ENCODE peak calls at places on chromosomes 5 and 9, in nine cellular contexts. One of them, this sample, is unnamed.

GRCh38 chr9:121743441-121744001 is 92.1 kb downstream of the DAB2IP start:
- DNase-seq in HFF-Myc: peak
- DNase-seq in fibroblast of mammary gland: peak
- DNase-seq in kidney: peak
- DNase-seq in osteocyte: peak
- DNase-seq in HFFc6: peak
- DNase-seq in A673: no peak
- DNase-seq in nephron progenitor cell: peak
- DNase-seq in Calu3: peak
- DNase-seq in this sample: no peak

GRCh38 chr5:79193643-79194042 is 42.3 kb upstream of the JMY start:
- DNase-seq in HFF-Myc: no peak
- DNase-seq in fibroblast of mammary gland: peak
- DNase-seq in osteocyte: no peak
- DNase-seq in Calu3: peak
- DNase-seq in A673: no peak
- DNase-seq in kidney: no peak
- DNase-seq in HFFc6: peak
- DNase-seq in nephron progenitor cell: no peak
- DNase-seq in this sample: no peak

GRCh38 chr5:140795259-140795641 is 598 bp downstream of the PCDHA2 start:
- DNase-seq in fibroblast of mammary gland: no peak
- DNase-seq in HFFc6: no peak
- DNase-seq in A673: peak
- DNase-seq in kidney: no peak
- DNase-seq in HFF-Myc: no peak
- DNase-seq in Calu3: no peak
- DNase-seq in osteocyte: no peak
- DNase-seq in nephron progenitor cell: no peak
- DNase-seq in this sample: no peak

GRCh38 chr9:10701906-10702305 is 89.1 kb upstream of the PTPRD start:
- DNase-seq in osteocyte: no peak
- DNase-seq in A673: no peak
- DNase-seq in fibroblast of mammary gland: no peak
- DNase-seq in HFF-Myc: no peak
- DNase-seq in Calu3: no peak
- DNase-seq in kidney: no peak
- DNase-seq in nephron progenitor cell: no peak
- DNase-seq in HFFc6: no peak
- DNase-seq in this sample: no peak

GRCh38 chr5:159992566-159992965 is 16.4 kb upstream of the TTC1 start:
- DNase-seq in kidney: no peak
- DNase-seq in fibroblast of mammary gland: no peak
- DNase-seq in osteocyte: no peak
- DNase-seq in HFF-Myc: no peak
- DNase-seq in Calu3: no peak
- DNase-seq in HFFc6: no peak
- DNase-seq in nephron progenitor cell: no peak
- DNase-seq in A673: no peak
- DNase-seq in this sample: no peak

GRCh38 chr5:55533806-55534435 is 843 bp downstream of the PLPP1 start:
- DNase-seq in HFF-Myc: peak
- DNase-seq in kidney: no peak
- DNase-seq in A673: peak
- DNase-seq in Calu3: no peak
- DNase-seq in osteocyte: no peak
- DNase-seq in nephron progenitor cell: peak
- DNase-seq in fibroblast of mammary gland: peak
- DNase-seq in HFFc6: peak
- DNase-seq in this sample: no peak

GRCh38 chr5:15510092-15510491 is 10.1 kb downstream of the FBXL7 start:
- DNase-seq in A673: no peak
- DNase-seq in HFFc6: peak
- DNase-seq in fibroblast of mammary gland: peak
- DNase-seq in HFF-Myc: no peak
- DNase-seq in nephron progenitor cell: no peak
- DNase-seq in osteocyte: no peak
- DNase-seq in kidney: no peak
- DNase-seq in Calu3: no peak
- DNase-seq in this sample: no peak

GRCh38 chr5:93603191-93603590 is 20.2 kb downstream of the NR2F1 start:
- DNase-seq in HFF-Myc: no peak
- DNase-seq in Calu3: no peak
- DNase-seq in kidney: no peak
- DNase-seq in nephron progenitor cell: no peak
- DNase-seq in HFFc6: no peak
- DNase-seq in A673: no peak
- DNase-seq in fibroblast of mammary gland: no peak
- DNase-seq in osteocyte: no peak
- DNase-seq in this sample: no peak

GRCh38 chr9:124286292-124286931 is 28.7 kb downstream of the NEK6 start:
- DNase-seq in A673: no peak
- DNase-seq in nephron progenitor cell: no peak
- DNase-seq in HFFc6: peak
- DNase-seq in kidney: peak
- DNase-seq in Calu3: peak
- DNase-seq in fibroblast of mammary gland: peak
- DNase-seq in osteocyte: no peak
- DNase-seq in HFF-Myc: peak
- DNase-seq in this sample: no peak

GRCh38 chr9:123081824-123082223 is 48.4 kb downstream of the GPR21 start:
- DNase-seq in osteocyte: no peak
- DNase-seq in A673: peak
- DNase-seq in fibroblast of mammary gland: peak
- DNase-seq in HFF-Myc: no peak
- DNase-seq in nephron progenitor cell: peak
- DNase-seq in kidney: no peak
- DNase-seq in Calu3: peak
- DNase-seq in HFFc6: peak
- DNase-seq in this sample: no peak

GRCh38 chr9:347667-348292 is 133.1 kb downstream of the DOCK8 start:
- DNase-seq in fibroblast of mammary gland: peak
- DNase-seq in HFFc6: peak
- DNase-seq in Calu3: no peak
- DNase-seq in osteocyte: no peak
- DNase-seq in nephron progenitor cell: no peak
- DNase-seq in kidney: no peak
- DNase-seq in A673: peak
- DNase-seq in HFF-Myc: peak
- DNase-seq in this sample: no peak

GRCh38 chr9:7324031-7324654 is 475.4 kb downstream of the DMAC1 start:
- DNase-seq in A673: peak
- DNase-seq in HFF-Myc: no peak
- DNase-seq in osteocyte: no peak
- DNase-seq in nephron progenitor cell: no peak
- DNase-seq in fibroblast of mammary gland: peak
- DNase-seq in kidney: no peak
- DNase-seq in Calu3: no peak
- DNase-seq in HFFc6: peak
- DNase-seq in this sample: no peak

DNA sequence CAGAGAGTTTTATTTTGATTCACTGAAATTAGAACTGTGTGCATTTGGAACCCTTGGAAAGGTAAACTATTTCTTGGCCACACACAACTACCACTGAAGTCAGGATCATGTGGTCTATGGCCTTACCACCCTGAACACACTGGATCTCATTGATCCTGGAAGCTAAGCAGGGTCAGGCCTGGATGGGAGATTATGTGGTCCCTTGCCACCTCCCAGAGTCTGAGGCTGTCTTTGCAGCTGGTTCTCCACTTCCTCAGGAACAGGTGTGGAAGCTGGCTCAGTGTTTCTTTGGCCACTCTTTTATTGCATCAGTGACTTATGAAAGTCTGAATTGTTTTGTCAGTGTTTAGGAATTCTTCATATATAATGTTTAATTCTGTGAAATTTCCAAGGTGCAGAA is 89.2 kb downstream of the TEK start:
- DNase-seq in kidney: no peak
- DNase-seq in Calu3: peak
- DNase-seq in HFF-Myc: no peak
- DNase-seq in fibroblast of mammary gland: no peak
- DNase-seq in A673: no peak
- DNase-seq in HFFc6: no peak
- DNase-seq in osteocyte: no peak
- DNase-seq in nephron progenitor cell: no peak
- DNase-seq in this sample: no peak
- TF ChIP-seq CTCF in kidney: no peak
- TF ChIP-seq CTCF in Calu3: no peak
- TF ChIP-seq CTCF in HFF-Myc: no peak
- TF ChIP-seq CTCF in fibroblast of mammary gland: no peak
- TF ChIP-seq CTCF in A673: no peak
- TF ChIP-seq CTCF in HFFc6: no peak
- TF ChIP-seq CTCF in osteocyte: peak
- TF ChIP-seq CTCF in nephron progenitor cell: no peak
- TF ChIP-seq CTCF in this sample: peak

GRCh38 chr9:136346157-136346481 is 17.4 kb downstream of the DNLZ start:
- DNase-seq in A673: no peak
- DNase-seq in Calu3: no peak
- DNase-seq in kidney: no peak
- DNase-seq in fibroblast of mammary gland: no peak
- DNase-seq in HFF-Myc: no peak
- DNase-seq in nephron progenitor cell: no peak
- DNase-seq in osteocyte: no peak
- DNase-seq in HFFc6: no peak
- DNase-seq in this sample: no peak

GRCh38 chr9:136348691-136349090 is 14.9 kb downstream of the DNLZ start:
- DNase-seq in A673: no peak
- DNase-seq in Calu3: no peak
- DNase-seq in nephron progenitor cell: no peak
- DNase-seq in fibroblast of mammary gland: no peak
- DNase-seq in HFF-Myc: no peak
- DNase-seq in osteocyte: no peak
- DNase-seq in HFFc6: no peak
- DNase-seq in kidney: no peak
- DNase-seq in this sample: no peak

GRCh38 chr9:136347472-136348256 is 15.9 kb downstream of the DNLZ start:
- DNase-seq in HFF-Myc: no peak
- DNase-seq in nephron progenitor cell: no peak
- DNase-seq in osteocyte: no peak
- DNase-seq in Calu3: no peak
- DNase-seq in A673: no peak
- DNase-seq in kidney: no peak
- DNase-seq in HFFc6: no peak
- DNase-seq in fibroblast of mammary gland: no peak
- DNase-seq in this sample: no peak

GRCh38 chr9:136345281-136346156 is 18.0 kb downstream of the DNLZ start:
- DNase-seq in kidney: peak
- DNase-seq in HFF-Myc: no peak
- DNase-seq in HFFc6: peak
- DNase-seq in Calu3: peak
- DNase-seq in fibroblast of mammary gland: peak
- DNase-seq in osteocyte: no peak
- DNase-seq in nephron progenitor cell: peak
- DNase-seq in A673: no peak
- DNase-seq in this sample: no peak

GRCh38 chr9:136346927-136347465 is 16.5 kb downstream of the DNLZ start:
- DNase-seq in fibroblast of mammary gland: no peak
- DNase-seq in A673: no peak
- DNase-seq in nephron progenitor cell: no peak
- DNase-seq in HFF-Myc: no peak
- DNase-seq in osteocyte: no peak
- DNase-seq in HFFc6: no peak
- DNase-seq in Calu3: no peak
- DNase-seq in kidney: no peak
- DNase-seq in this sample: no peak
- TF ChIP-seq CTCF in fibroblast of mammary gland: no peak
- TF ChIP-seq CTCF in A673: no peak
- TF ChIP-seq CTCF in nephron progenitor cell: no peak
- TF ChIP-seq CTCF in HFF-Myc: no peak
- TF ChIP-seq CTCF in osteocyte: no peak
- TF ChIP-seq CTCF in HFFc6: no peak
- TF ChIP-seq CTCF in Calu3: no peak
- TF ChIP-seq CTCF in kidney: no peak
- TF ChIP-seq CTCF in this sample: no peak

GRCh38 chr9:110125763-110126351 is 82.1 kb downstream of the C9orf152 start:
- DNase-seq in HFFc6: no peak
- DNase-seq in osteocyte: no peak
- DNase-seq in kidney: no peak
- DNase-seq in fibroblast of mammary gland: peak
- DNase-seq in HFF-Myc: no peak
- DNase-seq in Calu3: no peak
- DNase-seq in A673: no peak
- DNase-seq in nephron progenitor cell: no peak
- DNase-seq in this sample: no peak

GRCh38 chr9:110126986-110127864 is 80.7 kb downstream of the C9orf152 start:
- DNase-seq in HFF-Myc: no peak
- DNase-seq in A673: no peak
- DNase-seq in Calu3: peak
- DNase-seq in kidney: peak
- DNase-seq in HFFc6: no peak
- DNase-seq in osteocyte: no peak
- DNase-seq in nephron progenitor cell: no peak
- DNase-seq in fibroblast of mammary gland: peak
- DNase-seq in this sample: no peak

GRCh38 chr9:110126457-110126856 is 81.5 kb downstream of the C9orf152 start:
- DNase-seq in kidney: no peak
- DNase-seq in HFFc6: no peak
- DNase-seq in A673: no peak
- DNase-seq in fibroblast of mammary gland: no peak
- DNase-seq in Calu3: no peak
- DNase-seq in HFF-Myc: no peak
- DNase-seq in osteocyte: no peak
- DNase-seq in nephron progenitor cell: no peak
- DNase-seq in this sample: no peak

GRCh38 chr9:110123364-110124095 is 84.4 kb downstream of the C9orf152 start:
- DNase-seq in kidney: no peak
- DNase-seq in Calu3: no peak
- DNase-seq in HFF-Myc: no peak
- DNase-seq in osteocyte: no peak
- DNase-seq in nephron progenitor cell: no peak
- DNase-seq in fibroblast of mammary gland: peak
- DNase-seq in A673: no peak
- DNase-seq in HFFc6: peak
- DNase-seq in this sample: no peak

GRCh38 chr9:110125207-110125751 is 82.7 kb downstream of the C9orf152 start:
- DNase-seq in osteocyte: peak
- DNase-seq in Calu3: peak
- DNase-seq in kidney: peak
- DNase-seq in fibroblast of mammary gland: peak
- DNase-seq in nephron progenitor cell: peak
- DNase-seq in HFFc6: peak
- DNase-seq in A673: no peak
- DNase-seq in HFF-Myc: no peak
- DNase-seq in this sample: no peak
- TF ChIP-seq CTCF in osteocyte: no peak
- TF ChIP-seq CTCF in Calu3: no peak
- TF ChIP-seq CTCF in kidney: no peak
- TF ChIP-seq CTCF in fibroblast of mammary gland: no peak
- TF ChIP-seq CTCF in nephron progenitor cell: no peak
- TF ChIP-seq CTCF in HFFc6: no peak
- TF ChIP-seq CTCF in A673: no peak
- TF ChIP-seq CTCF in HFF-Myc: no peak
- TF ChIP-seq CTCF in this sample: no peak

DNA sequence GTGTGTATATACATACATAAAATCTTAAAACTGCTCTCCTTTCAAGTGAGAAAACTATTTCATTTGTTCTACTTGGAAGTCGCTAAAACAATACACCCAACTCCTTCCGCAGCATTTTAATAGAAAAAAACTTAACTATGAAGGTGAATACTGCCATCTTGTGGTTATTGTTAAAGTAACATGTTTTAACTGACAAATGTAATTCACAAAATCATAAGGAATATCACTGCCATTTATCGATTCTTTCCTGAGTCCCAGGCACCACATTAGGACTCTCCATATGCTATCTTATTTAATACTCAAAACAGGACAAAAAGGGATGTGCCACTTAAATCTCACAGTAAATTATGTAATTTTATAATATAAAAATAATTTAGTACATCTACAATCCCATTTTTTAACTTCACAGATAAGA is 130.5 kb upstream of the ITGA1 start:
- DNase-seq in A673: peak
- DNase-seq in kidney: no peak
- DNase-seq in Calu3: no peak
- DNase-seq in nephron progenitor cell: peak
- DNase-seq in osteocyte: no peak
- DNase-seq in HFF-Myc: no peak
- DNase-seq in HFFc6: peak
- DNase-seq in fibroblast of mammary gland: peak
- DNase-seq in this sample: no peak
- TF ChIP-seq CTCF in A673: peak
- TF ChIP-seq CTCF in kidney: peak
- TF ChIP-seq CTCF in Calu3: no peak
- TF ChIP-seq CTCF in nephron progenitor cell: peak
- TF ChIP-seq CTCF in osteocyte: peak
- TF ChIP-seq CTCF in HFF-Myc: no peak
- TF ChIP-seq CTCF in HFFc6: peak
- TF ChIP-seq CTCF in fibroblast of mammary gland: peak
- TF ChIP-seq CTCF in this sample: peak